ENCODE peak calls at places on chromosomes 16 and 17, in ten cellular contexts. D is mammary epithelial cell; W is PC-3; R is keratinocyte; T is pancreas; Z is CD8-positive, alpha-beta T cell; N is OCI-LY7; L is mesendoderm; V is tibial artery; J is heart left ventricle. Q is an unnamed sample.
A peak's percentile ranks its signal among the peaks of the same experiment; 100 is the strongest.

GRCh38 chr16:59259074-59259963 is 525.2 kb upstream of the GOT2 start:
- DNase-seq in J (no peak), L (no peak), W (no peak), T (no peak), Z (peak; percentile 46), D (no peak), N (no peak), R (no peak), V (no peak), Q (no peak)

GRCh38 chr17:35117984-35118383 is 1.7 kb downstream of the RAD51D start:
- DNase-seq in R (no peak), J (no peak), D (peak; percentile 47), T (no peak), W (peak; percentile 50), V (no peak), N (peak; percentile 63), Z (peak; percentile 28), L (no peak), Q (peak; percentile 36)

GRCh38 chr16:80231888-80232287 is 308.9 kb upstream of the DYNLRB2 start:
- DNase-seq in T (no peak), W (no peak), N (peak; percentile 7), Z (no peak), J (no peak), L (no peak), D (peak; percentile 94), V (no peak), R (peak; percentile 64), Q (no peak)

GRCh38 chr17:50136096-50136687 is 6.2 kb upstream of the SAMD14 start:
- DNase-seq in D (no peak), L (no peak), Z (no peak), V (no peak), R (no peak), W (no peak), J (no peak), N (no peak), T (no peak), Q (no peak)

GRCh38 chr17:64174686-64175456 is 44.9 kb upstream of the ERN1 start:
- DNase-seq in T (no peak), N (no peak), Z (no peak), R (no peak), W (no peak), L (no peak), V (peak; percentile 66), J (no peak), D (peak; percentile 49), Q (no peak)

GRCh38 chr17:3960764-3961163 is 3.5 kb downstream of the ATP2A3 start:
- DNase-seq in D (no peak), V (no peak), W (no peak), L (no peak), N (no peak), J (no peak), Z (no peak), T (no peak), R (no peak), Q (peak; percentile 59)

GRCh38 chr16:21194771-21195301 is 16.5 kb downstream of the ZP2 start:
- DNase-seq in N (no peak), T (no peak), Z (no peak), L (no peak), V (no peak), R (no peak), D (peak; percentile 39), W (no peak), J (no peak), Q (peak; percentile 7)

GRCh38 chr16:24943471-24943870 is 71.7 kb downstream of the ARHGAP17 start:
- DNase-seq in T (no peak), L (no peak), W (no peak), D (no peak), N (no peak), R (no peak), J (no peak), V (no peak), Z (no peak), Q (no peak)

GRCh38 chr17:1486802-1487695 is 5.4 kb downstream of the MYO1C start:
- DNase-seq in J (peak; percentile 76), V (peak; percentile 87), R (peak; percentile 71), T (peak; percentile 79), D (peak; percentile 72), Z (peak; percentile 85), L (peak; percentile 91), W (no peak), N (peak; percentile 79), Q (peak; percentile 48)

GRCh38 chr17:51540151-51540550 is 279.8 kb downstream of the UTP18 start:
- DNase-seq in R (no peak), V (no peak), T (no peak), L (peak; percentile 10), Z (no peak), D (no peak), W (no peak), N (no peak), J (no peak), Q (no peak)

GRCh38 chr17:6437466-6437865 is 2.5 kb upstream of the AIPL1 start:
- DNase-seq in J (no peak), L (no peak), D (no peak), N (no peak), T (no peak), W (no peak), Z (no peak), V (no peak), R (no peak), Q (no peak)

GRCh38 chr17:73308017-73308823 is 3.6 kb downstream of the CDC42EP4 start:
- DNase-seq in N (no peak), V (peak; percentile 80), J (peak; percentile 89), Z (no peak), T (peak; percentile 94), L (peak; percentile 84), D (peak; percentile 85), W (peak; percentile 95), R (no peak), Q (peak; percentile 27)

GRCh38 chr17:64118452-64118979 is 11.4 kb downstream of the ERN1 start:
- DNase-seq in V (peak; percentile 56), L (no peak), N (no peak), Z (no peak), R (no peak), J (peak; percentile 29), D (no peak), T (peak; percentile 72), W (no peak), Q (peak; percentile 52)

GRCh38 chr17:75878174-75878998 is at the start of gene TRIM47:
- DNase-seq in V (peak; percentile 69), R (no peak), N (no peak), Z (no peak), D (peak; percentile 50), T (peak; percentile 68), L (peak; percentile 77), W (peak; percentile 74), J (peak; percentile 83), Q (peak; percentile 89)
- H3K4me1 ChIP-seq in V (peaks cover 35% of the 10 kb centered on the region), R (peaks cover 29% of the 10 kb centered on the region), N (peaks cover 31% of the 10 kb centered on the region), Z (peaks cover 38% of the 10 kb centered on the region), D (peaks cover 29% of the 10 kb centered on the region), T (peaks cover 6% of the 10 kb centered on the region), L (no peaks in the 10 kb centered on the region), W (peaks cover 19% of the 10 kb centered on the region), J (peaks cover 55% of the 10 kb centered on the region), Q (peaks cover 3% of the 10 kb centered on the region)

DNA sequence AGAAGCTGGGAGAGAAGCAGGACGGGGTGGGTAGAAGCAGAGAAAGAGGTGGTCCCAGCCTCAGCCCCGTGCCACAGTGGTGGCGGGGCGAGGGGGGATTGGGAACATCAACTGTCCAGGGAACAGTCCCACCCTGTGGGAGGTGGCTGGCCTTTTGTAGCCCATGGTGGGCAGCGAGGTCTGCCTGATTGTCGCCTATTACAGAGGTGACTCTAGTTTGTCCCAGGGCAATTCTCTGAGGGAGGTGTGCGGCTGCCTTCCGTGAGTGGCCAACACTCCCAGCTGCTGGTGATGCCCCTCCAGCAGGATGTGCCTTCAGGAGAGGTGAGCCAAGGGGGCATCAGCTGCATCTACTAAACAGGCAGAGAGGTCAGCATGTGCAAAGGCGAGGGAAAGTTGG is 5.0 kb upstream of the BRD7 start:
- DNase-seq in N (no peak), J (no peak), W (no peak), D (no peak), V (no peak), Z (no peak), T (no peak), R (no peak), L (no peak), Q (no peak)
- H3K27ac ChIP-seq in N (no peak overlapping the region), J (no peak overlapping the region), W (no peak overlapping the region), D (no peak overlapping the region), V (peak overlapping the region; percentile 76), Z (no peak overlapping the region), T (no peak overlapping the region), R (no peak overlapping the region), L (no peak overlapping the region), Q (no peak overlapping the region)

GRCh38 chr17:78125138-78125913 is 3.2 kb downstream of the TMC6 start:
- DNase-seq in L (no peak), T (no peak), Z (peak; percentile 53), N (peak; percentile 70), D (no peak), V (no peak), J (no peak), R (no peak), W (no peak), Q (no peak)

GRCh38 chr17:78124836-78125137 is 3.8 kb downstream of the TMC6 start:
- DNase-seq in L (no peak), W (no peak), R (no peak), V (no peak), T (no peak), Z (no peak), D (no peak), J (no peak), N (no peak), Q (no peak)

GRCh38 chr17:78123258-78123929 is 5.2 kb downstream of the TMC6 start:
- DNase-seq in L (no peak), R (no peak), D (no peak), Z (no peak), V (no peak), N (no peak), J (no peak), W (no peak), T (no peak), Q (no peak)

GRCh38 chr17:78122991-78123249 is 5.6 kb downstream of the TMC6 start:
- DNase-seq in D (no peak), Z (no peak), T (no peak), R (no peak), L (no peak), N (no peak), W (no peak), V (no peak), J (no peak), Q (no peak)

GRCh38 chr17:78124081-78124835 is 4.3 kb downstream of the TMC6 start:
- DNase-seq in T (no peak), D (no peak), W (no peak), J (no peak), L (no peak), N (peak; percentile 94), V (no peak), R (no peak), Z (peak; percentile 27), Q (no peak)
- H3K4me1 ChIP-seq in T (no peaks in the 10 kb centered on the region), D (peaks cover 14% of the 10 kb centered on the region), W (peaks cover 15% of the 10 kb centered on the region), J (peaks cover 63% of the 10 kb centered on the region), L (peaks cover 3% of the 10 kb centered on the region), N (peaks cover 67% of the 10 kb centered on the region), V (peaks cover 34% of the 10 kb centered on the region), R (peaks cover 6% of the 10 kb centered on the region), Z (peaks cover 77% of the 10 kb centered on the region), Q (peaks cover 14% of the 10 kb centered on the region)

DNA sequence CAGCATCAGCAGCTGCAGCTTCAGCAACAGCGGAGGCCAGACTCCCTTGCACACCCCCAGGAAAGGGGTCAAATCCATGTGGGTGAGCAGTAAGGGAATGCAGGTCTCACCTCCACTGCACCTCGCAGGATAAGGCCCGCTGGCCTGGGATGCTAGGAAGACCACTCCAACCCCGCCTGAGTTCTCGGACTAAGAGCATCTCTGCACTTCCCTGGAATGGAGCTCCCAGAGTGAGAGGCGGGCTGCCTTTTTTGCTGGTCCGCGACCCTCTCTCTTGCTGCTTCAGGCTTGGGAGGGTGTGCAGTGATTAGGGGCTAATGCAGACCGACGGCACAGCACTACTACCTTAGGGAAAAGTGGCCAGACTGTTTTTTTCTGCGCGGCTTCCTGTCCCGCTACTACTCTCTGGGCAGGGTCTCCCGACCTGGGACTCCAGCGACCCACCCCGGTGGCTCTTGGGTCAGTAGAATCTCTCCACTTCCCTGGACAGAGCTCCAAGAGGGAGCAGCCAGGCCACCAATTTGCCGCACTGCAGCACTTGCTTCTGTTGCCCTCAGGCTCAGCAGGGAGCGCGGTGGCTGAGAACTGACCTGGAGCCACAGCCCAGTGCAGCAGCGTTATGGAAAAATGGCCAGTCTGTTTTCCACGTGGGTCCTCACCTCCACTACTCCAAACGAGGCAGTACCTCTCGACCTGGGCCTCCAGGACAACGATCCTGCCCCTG is 480.4 kb downstream of the CDH8 start:
- DNase-seq in W (no peak), D (no peak), V (no peak), R (no peak), L (no peak), Z (no peak), T (peak; percentile 6), J (no peak), N (no peak), Q (no peak)
- H3K27ac ChIP-seq in W (no peak overlapping the region), D (no peak overlapping the region), V (no peak overlapping the region), R (no peak overlapping the region), L (no peak overlapping the region), Z (no peak overlapping the region), T (no peak overlapping the region), J (no peak overlapping the region), N (no peak overlapping the region), Q (no peak overlapping the region)